ENCODE peak calls at places on chromosome 10, in five cellular contexts. D, F, G, N and U are unnamed samples.

GRCh38 chr10:42960491-42961155 is 116.2 kb upstream of the RET start:
- DNase-seq in D (no peak), F (no peak), G (no peak), N (no peak), U (peak; percentile 44)

GRCh38 chr10:43879162-43879561 is 230.5 kb upstream of the ZNF32 start:
- DNase-seq in D (no peak), F (no peak), G (no peak), N (no peak), U (no peak)

GRCh38 chr10:109976657-109977056 is 31.1 kb upstream of the ADD3 start:
- DNase-seq in D (no peak), F (no peak), G (no peak), N (peak; percentile 60), U (no peak)

GRCh38 chr10:52668024-52668423 is 104.6 kb downstream of the MBL2 start:
- DNase-seq in D (no peak), F (no peak), G (no peak), N (no peak), U (no peak)

GRCh38 chr10:78433722-78434535 is 400.3 kb downstream of the RPS24 start:
- DNase-seq in D (no peak), F (no peak), G (no peak), N (no peak), U (no peak)

GRCh38 chr10:121293121-121293520 is 305.1 kb downstream of the FGFR2 start:
- DNase-seq in D (no peak), F (no peak), G (no peak), N (no peak), U (no peak)

GRCh38 chr10:96044686-96045085 is 1.3 kb downstream of the CCNJ start:
- DNase-seq in D (no peak), F (no peak), G (no peak), N (peak; percentile 5), U (no peak)

GRCh38 chr10:132554991-132555647 is 17.5 kb downstream of the INPP5A start:
- DNase-seq in D (peak; percentile 76), F (no peak), G (no peak), N (no peak), U (no peak)

GRCh38 chr10:130747359-130747758 is 564.2 kb downstream of the TCERG1L start:
- DNase-seq in D (no peak), F (no peak), G (no peak), N (no peak), U (no peak)

GRCh38 chr10:88725798-88726197 is 19.7 kb downstream of the LIPK start:
- DNase-seq in D (no peak), F (no peak), G (no peak), N (no peak), U (no peak)

GRCh38 chr10:78871796-78872195 is 197.0 kb upstream of the ZMIZ1 start:
- DNase-seq in D (no peak), F (no peak), G (no peak), N (no peak), U (no peak)

GRCh38 chr10:29102636-29103035 is 186.2 kb upstream of the LYZL1 start:
- DNase-seq in D (no peak), F (no peak), G (no peak), N (no peak), U (no peak)

GRCh38 chr10:29104661-29105369 is 184.1 kb upstream of the LYZL1 start:
- DNase-seq in D (no peak), F (no peak), G (no peak), N (peak; percentile 38), U (no peak)

GRCh38 chr10:29107866-29108498 is 180.9 kb upstream of the LYZL1 start:
- DNase-seq in D (no peak), F (no peak), G (no peak), N (no peak), U (no peak)

GRCh38 chr10:29106287-29106686 is 182.6 kb upstream of the LYZL1 start:
- DNase-seq in D (no peak), F (no peak), G (no peak), N (no peak), U (no peak)

DNA sequence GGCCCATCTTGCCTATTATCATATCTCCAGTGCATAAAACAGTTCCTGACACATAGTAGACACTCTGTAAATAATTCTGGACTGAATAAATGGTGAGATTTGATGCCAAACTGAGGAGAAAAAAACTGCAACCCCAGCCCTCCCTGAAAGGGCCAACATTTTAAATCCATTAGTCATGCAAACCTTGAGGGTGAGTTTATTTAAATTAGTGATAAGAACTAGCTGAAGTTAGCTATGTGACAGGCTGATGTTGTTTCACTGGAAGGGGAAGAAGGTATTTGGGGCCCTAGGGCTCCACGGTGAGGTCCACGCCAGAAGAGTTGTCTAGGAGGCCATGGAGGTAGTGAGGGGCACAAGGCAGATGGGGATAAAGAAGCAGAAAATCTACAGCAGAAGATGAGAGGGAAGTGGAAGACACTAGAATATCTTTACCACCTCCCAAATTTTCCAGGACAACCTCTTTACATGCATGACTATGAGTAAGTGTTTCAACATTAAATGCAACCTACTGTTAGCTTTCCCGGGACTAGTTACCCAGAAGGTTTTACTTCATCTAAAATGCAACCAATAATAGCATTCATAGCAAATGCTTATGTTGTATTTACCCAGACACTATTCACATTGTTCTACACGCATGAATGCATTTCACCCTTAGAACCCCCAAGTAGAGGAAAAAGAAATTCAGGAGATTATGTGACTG is 183.2 kb upstream of the LYZL1 start:
- DNase-seq in D (no peak), F (no peak), G (no peak), N (peak; percentile 4), U (no peak)
- TF ChIP-seq ATF2 in D (no peak), F (no peak), G (no peak), N (no peak), U (no peak)

DNA sequence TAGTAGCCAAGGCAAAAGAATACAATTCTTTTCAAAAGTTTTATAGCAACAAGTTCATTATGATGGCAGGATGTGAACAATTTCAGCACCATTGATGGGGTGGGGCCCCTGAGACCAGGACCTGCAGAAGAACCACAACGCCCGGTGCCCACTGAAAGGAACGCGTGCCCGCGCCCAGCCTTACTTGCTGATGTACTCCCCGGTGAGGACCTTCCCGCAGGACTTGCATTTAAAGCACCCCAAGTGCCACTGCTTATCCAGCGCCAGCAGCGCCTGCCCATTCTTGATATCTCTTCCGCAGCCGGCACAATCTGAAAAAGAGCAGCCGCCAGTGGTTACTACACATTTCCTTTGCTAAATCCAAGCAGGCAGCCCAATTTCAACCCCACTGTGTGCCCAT is 110.6 kb downstream of the ABLIM1 start:
- DNase-seq in D (no peak), F (no peak), G (no peak), N (no peak), U (no peak)
- TF ChIP-seq ATF2 in D (no peak), F (no peak), G (no peak), N (no peak), U (no peak)

DNA sequence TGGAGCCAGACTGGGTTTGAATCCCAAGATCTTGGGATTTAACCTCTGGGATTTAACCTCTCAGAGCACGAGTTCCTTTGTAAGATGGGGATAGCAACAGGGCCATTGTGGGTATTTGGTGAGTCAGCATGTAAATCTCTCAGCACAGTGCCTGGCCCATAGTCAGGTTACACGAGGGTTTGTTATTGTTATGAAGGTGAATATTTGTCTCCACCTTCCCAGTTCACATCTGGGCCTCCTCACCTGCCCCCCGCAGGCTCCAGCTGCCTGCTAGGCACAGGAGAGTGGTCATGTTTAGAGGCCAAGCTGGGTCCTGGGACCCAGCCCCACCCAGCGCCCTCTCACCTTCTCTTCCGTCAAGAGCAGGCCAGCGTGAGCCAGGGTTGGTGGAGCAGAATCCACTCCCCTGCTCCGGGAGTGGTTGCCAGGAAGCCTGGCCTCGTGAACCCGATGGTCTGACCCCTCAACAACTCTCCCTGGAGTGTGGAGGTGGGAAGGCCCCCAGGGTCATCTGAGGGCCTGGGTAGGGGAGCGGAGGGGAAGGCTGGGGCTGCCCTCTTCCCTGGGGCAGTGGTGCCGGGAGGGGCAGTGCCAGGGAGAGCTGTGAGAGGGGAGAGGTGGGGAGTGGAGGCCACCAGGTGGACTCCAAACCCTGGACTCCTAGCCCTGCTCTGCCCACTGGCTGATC is 26.0 kb downstream of the FAM241B start:
- DNase-seq in D (no peak), F (no peak), G (no peak), N (no peak), U (no peak)
- TF ChIP-seq ATF2 in D (no peak), F (no peak), G (no peak), N (no peak), U (no peak)

DNA sequence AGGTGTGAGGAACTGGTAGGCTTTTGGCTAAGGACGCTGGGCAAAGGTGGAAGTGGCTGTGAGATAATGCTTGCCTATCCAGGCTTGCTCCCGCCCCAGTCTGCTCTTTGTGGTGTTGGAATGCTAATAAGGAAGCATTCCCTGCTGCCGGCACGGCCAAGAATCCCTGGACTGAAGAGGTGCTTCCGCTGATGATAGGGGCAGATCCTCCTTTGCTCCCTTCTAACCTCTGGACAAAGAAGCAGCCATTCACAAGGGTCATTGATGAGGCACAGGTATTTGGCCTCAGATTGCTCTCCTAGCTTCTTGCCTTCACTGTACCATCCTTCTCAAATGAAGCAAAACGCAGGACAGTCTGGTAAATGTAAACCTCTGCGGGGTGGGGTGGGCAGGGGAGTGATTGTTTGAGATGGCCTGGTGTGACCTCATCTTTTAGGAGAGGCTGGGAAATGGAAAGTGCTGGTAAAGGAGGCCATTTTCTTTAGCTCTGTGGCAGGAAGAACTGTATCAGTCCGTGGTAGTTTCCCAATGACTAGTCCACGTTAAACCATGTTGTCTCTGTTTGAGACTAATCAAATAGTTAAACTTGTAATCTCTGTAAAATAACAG is 1.7 kb downstream of the PGAM1 start:
- DNase-seq in D (no peak), F (no peak), G (peak; percentile 65), N (peak; percentile 74), U (peak; percentile 68)
- TF ChIP-seq ATF2 in D (no peak), F (no peak), G (no peak), N (no peak), U (no peak)

GRCh38 chr10:6406220-6407033 is 173.6 kb downstream of the PRKCQ start:
- DNase-seq in D (peak; percentile 43), F (no peak), G (no peak), N (peak; percentile 8), U (no peak)
- TF ChIP-seq ATF2 in D (no peak), F (no peak), G (no peak), N (no peak), U (no peak)

GRCh38 chr10:31603245-31604087 is 284.4 kb downstream of the ZEB1 start:
- DNase-seq in D (peak; percentile 97), F (peak; percentile 66), G (peak; percentile 90), N (peak; percentile 61), U (peak; percentile 98)

GRCh38 chr10:31604646-31605170 is 285.7 kb downstream of the ZEB1 start:
- DNase-seq in D (no peak), F (no peak), G (no peak), N (no peak), U (no peak)

GRCh38 chr10:31602541-31603244 is 283.7 kb downstream of the ZEB1 start:
- DNase-seq in D (no peak), F (no peak), G (no peak), N (no peak), U (peak; percentile 61)

GRCh38 chr10:31605426-31605825 is 286.4 kb downstream of the ZEB1 start:
- DNase-seq in D (no peak), F (no peak), G (no peak), N (no peak), U (no peak)

GRCh38 chr10:31604141-31604540 is 285.1 kb downstream of the ZEB1 start:
- DNase-seq in D (no peak), F (no peak), G (no peak), N (no peak), U (no peak)
- TF ChIP-seq ATF2 in D (no peak), F (no peak), G (no peak), N (no peak), U (no peak)